ENCODE peak calls at places on chromosomes 7 and 10, in five cellular contexts. A, T, E, D and Z are unnamed samples.

GRCh38 chr7:6172331-6173295 is 99.8 kb downstream of the CYTH3 start:
- DNase-seq in A (no peak), T (no peak), E (no peak), D (no peak), Z (no peak)

GRCh38 chr7:26417911-26418413 is 126.3 kb downstream of the SNX10 start:
- DNase-seq in A (no peak), T (no peak), E (no peak), D (no peak), Z (no peak)

GRCh38 chr10:23151071-23151470 is 41.0 kb upstream of the PTF1A start:
- DNase-seq in A (no peak), T (no peak), E (no peak), D (no peak), Z (no peak)

GRCh38 chr7:36967387-36967786 is 243.1 kb upstream of the AOAH start:
- DNase-seq in A (peak), T (no peak), E (peak), D (no peak), Z (peak)

GRCh38 chr7:66167773-66168367 is 37.3 kb upstream of the TPST1 start:
- DNase-seq in A (peak), T (peak), E (no peak), D (no peak), Z (peak)

GRCh38 chr10:69090687-69091450 is 3.0 kb downstream of the SRGN start:
- DNase-seq in A (no peak), T (no peak), E (no peak), D (no peak), Z (no peak)

GRCh38 chr7:148303295-148304013 is 287.1 kb upstream of the C7orf33 start:
- DNase-seq in A (no peak), T (no peak), E (no peak), D (no peak), Z (no peak)

GRCh38 chr7:88344271-88344670 is 37.6 kb upstream of the STEAP4 start:
- DNase-seq in A (no peak), T (no peak), E (no peak), D (no peak), Z (no peak)

GRCh38 chr10:48763403-48763802 is 78.7 kb downstream of the WDFY4 start:
- DNase-seq in A (no peak), T (no peak), E (no peak), D (no peak), Z (no peak)

GRCh38 chr7:71221549-71221948 is 89.6 kb downstream of the GALNT17 start:
- DNase-seq in A (no peak), T (no peak), E (no peak), D (no peak), Z (no peak)

GRCh38 chr7:151448261-151449252 is 8.6 kb upstream of the CRYGN start:
- DNase-seq in A (peak), T (no peak), E (peak), D (no peak), Z (no peak)

GRCh38 chr7:106608664-106609063 is 52.3 kb downstream of the CCDC71L start:
- DNase-seq in A (no peak), T (no peak), E (no peak), D (no peak), Z (no peak)

GRCh38 chr10:34397324-34397723 is 417.8 kb downstream of the PARD3 start:
- DNase-seq in A (no peak), T (peak), E (no peak), D (no peak), Z (no peak)

GRCh38 chr10:109966961-109967738 is 40.6 kb upstream of the ADD3 start:
- DNase-seq in A (no peak), T (no peak), E (no peak), D (no peak), Z (peak)

GRCh38 chr10:35803046-35803445 is 160.9 kb upstream of the FZD8 start:
- DNase-seq in A (no peak), T (no peak), E (no peak), D (no peak), Z (no peak)

GRCh38 chr10:1119027-1119426 is 62.8 kb downstream of the WDR37 start:
- DNase-seq in A (no peak), T (no peak), E (no peak), D (no peak), Z (no peak)

GRCh38 chr10:82319558-82319957 is 444.6 kb downstream of the NRG3 start:
- DNase-seq in A (no peak), T (no peak), E (no peak), D (no peak), Z (no peak)

GRCh38 chr7:151699920-151700319 is 177.0 kb downstream of the PRKAG2 start:
- DNase-seq in A (no peak), T (no peak), E (no peak), D (peak), Z (no peak)

GRCh38 chr10:116947838-116948529 is 57.0 kb downstream of the SHTN1 start:
- DNase-seq in A (peak), T (no peak), E (no peak), D (no peak), Z (no peak)

GRCh38 chr7:81064446-81064845 is 145.6 kb upstream of the SEMA3C start:
- DNase-seq in A (no peak), T (no peak), E (no peak), D (no peak), Z (no peak)

GRCh38 chr7:66356277-66356721 is 151.2 kb downstream of the TPST1 start:
- DNase-seq in A (no peak), T (no peak), E (no peak), D (no peak), Z (peak)

GRCh38 chr7:121328508-121329459 is at the start of gene WNT16:
- DNase-seq in A (no peak), T (no peak), E (no peak), D (peak), Z (no peak)

GRCh38 chr7:4574851-4575250 is 107.2 kb upstream of the FOXK1 start:
- DNase-seq in A (no peak), T (no peak), E (no peak), D (no peak), Z (no peak)

GRCh38 chr10:77943086-77943901 is 16.7 kb upstream of the DLG5 start:
- DNase-seq in A (peak), T (peak), E (no peak), D (no peak), Z (no peak)

GRCh38 chr7:29607259-29607658 is 43.6 kb downstream of the PRR15 start:
- DNase-seq in A (no peak), T (no peak), E (no peak), D (no peak), Z (no peak)

GRCh38 chr7:95723583-95724180 is 48.7 kb upstream of the DYNC1I1 start:
- DNase-seq in A (peak), T (peak), E (peak), D (no peak), Z (no peak)

DNA sequence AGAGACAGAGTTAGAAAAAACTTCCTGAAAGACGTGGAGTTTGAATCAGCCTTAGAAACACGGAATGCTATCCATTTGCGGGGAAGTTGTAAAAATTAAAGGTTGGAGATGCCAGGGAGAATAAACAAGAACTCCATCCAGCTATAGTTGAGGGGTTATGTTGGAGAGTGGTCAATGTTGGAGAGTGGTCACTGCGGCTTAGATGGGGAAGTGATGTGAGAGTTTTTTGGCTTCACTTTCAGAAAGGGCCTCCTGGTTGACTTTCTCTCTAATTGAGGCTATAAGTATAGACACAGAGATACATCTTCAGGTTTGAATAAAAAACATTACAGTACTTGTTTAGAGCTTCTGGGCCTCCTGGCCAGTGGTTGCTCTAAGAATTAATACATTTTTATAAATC is 675 bp downstream of the CC2D2B start:
- DNase-seq in A (no peak), T (no peak), E (no peak), D (no peak), Z (no peak)
- H3K4me3 ChIP-seq in A (peak), T (no peak), E (peak), D (peak), Z (no peak)

DNA sequence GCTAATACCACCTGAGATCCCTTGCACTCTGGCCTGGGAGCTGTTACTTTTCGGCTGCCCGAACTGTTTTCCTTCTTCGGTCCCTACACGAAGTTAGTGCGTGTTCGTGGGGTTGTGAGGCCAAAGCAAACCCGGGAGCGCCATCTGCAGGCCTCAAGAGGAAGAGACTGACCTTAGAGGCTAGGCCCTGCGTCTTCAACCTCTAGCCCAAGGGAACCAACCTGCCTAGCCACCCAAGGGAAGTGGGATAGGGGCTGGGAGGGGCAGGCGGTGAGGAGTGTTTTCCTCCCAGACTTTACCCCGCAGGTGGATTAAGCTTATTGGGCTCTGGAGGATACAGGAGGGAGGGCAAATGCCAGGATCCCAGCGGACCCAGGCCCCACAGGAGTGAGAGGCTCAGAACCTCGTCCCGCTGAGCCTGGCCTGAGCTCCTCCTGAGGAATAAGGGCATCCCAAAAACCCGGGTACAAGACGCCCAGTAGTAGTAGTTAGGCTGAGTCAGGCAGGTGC is 1.7 kb upstream of the PAX2 start:
- DNase-seq in A (no peak), T (no peak), E (no peak), D (no peak), Z (no peak)
- H3K4me3 ChIP-seq in A (no peak), T (no peak), E (no peak), D (no peak), Z (no peak)

DNA sequence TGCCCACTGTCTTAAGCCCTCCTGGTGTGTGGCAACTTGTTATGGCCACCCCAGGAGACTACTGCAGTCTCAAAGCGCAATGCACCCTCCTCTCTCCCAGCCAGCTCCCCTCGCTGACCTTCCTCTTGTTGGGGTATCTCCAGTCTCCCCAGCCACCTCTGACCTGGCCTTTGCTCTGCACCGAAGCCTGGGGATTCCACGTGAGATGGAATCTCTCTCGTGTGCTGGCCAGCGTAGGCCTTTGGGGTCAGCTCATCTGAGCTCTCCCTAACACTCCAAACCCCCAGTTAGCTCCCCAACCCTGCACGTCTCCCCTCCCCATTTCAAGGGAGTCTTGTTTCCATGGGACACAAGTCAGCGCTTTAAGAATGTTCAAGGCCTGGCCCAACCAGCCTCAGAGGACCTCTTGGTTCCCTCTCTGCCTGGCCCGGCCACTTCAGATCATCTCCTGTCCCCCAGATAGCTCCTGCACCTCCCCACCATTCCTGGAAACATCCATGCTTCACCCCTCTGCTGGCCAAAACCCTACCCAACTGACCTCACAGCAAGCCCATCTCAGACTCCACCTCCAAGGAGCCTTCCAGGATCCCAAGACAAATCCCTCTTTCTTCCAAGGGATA is 11.2 kb downstream of the ITPRIP start:
- DNase-seq in A (no peak), T (no peak), E (no peak), D (peak), Z (no peak)
- H3K4me3 ChIP-seq in A (no peak), T (no peak), E (no peak), D (no peak), Z (peak)

GRCh38 chr10:121110369-121110768 is 259.2 kb downstream of the WDR11 start:
- DNase-seq in A (no peak), T (no peak), E (no peak), D (no peak), Z (no peak)

GRCh38 chr10:121112618-121113384 is 261.6 kb downstream of the WDR11 start:
- DNase-seq in A (no peak), T (no peak), E (no peak), D (no peak), Z (no peak)

GRCh38 chr10:121115154-121115553 is 264.0 kb downstream of the WDR11 start:
- DNase-seq in A (no peak), T (no peak), E (no peak), D (no peak), Z (no peak)

GRCh38 chr10:121113906-121114305 is 262.7 kb downstream of the WDR11 start:
- DNase-seq in A (no peak), T (no peak), E (no peak), D (no peak), Z (no peak)

DNA sequence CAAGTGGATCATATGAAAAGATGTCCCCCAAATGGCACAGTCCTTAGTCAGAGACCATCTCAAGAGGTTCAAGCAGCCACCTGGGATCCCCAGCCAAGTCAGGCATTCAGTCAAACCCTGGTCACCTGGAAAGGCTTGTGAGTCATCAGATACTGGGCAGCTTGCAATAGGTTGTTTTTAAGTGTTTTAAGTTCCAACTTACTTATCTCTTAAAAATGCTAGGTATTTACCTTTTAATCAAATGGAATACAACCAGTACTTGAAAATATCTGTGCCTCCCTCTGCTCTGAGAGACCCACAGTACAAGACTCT is 262.2 kb downstream of the WDR11 start:
- DNase-seq in A (no peak), T (no peak), E (no peak), D (no peak), Z (no peak)
- H3K4me3 ChIP-seq in A (no peak), T (no peak), E (no peak), D (no peak), Z (no peak)

DNA sequence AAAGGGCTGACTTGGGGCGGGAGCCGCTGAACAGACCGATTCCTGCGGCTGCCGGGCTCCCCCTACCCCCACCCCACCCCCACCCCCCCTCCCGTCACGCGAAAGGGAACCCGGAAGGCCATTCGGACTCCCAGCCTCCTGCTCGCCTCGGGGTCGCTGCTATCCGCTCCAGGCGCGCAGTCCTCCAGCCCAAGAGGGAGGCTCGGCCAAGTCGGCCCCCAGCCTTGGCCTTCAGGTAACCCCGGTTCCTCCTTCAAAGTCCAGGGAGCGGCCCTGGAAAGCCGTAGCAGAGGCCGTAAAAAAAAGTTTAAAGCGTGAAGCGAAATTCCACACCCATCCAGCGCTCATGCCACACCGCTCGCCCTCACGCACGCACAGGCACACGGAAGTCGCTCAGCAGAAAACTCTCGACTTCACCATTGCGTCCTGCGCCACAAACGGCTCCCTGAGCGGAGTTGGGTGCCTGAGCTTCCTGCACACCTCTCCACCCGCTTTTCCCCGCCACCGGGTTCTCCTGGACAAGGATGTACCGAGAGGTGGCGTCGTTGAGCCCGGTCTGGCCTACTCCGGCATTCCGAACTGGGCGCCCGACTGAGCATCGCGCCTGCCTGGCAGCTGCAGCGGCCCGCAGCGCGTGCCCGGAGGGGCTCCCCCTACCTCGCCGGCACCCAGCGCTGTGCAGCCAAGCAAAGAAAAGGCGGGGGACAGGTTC is 1.4 kb downstream of the SORCS3 start:
- DNase-seq in A (no peak), T (no peak), E (peak), D (peak), Z (no peak)
- H3K4me3 ChIP-seq in A (no peak), T (no peak), E (peak), D (no peak), Z (no peak)

GRCh38 chr7:55034776-55035175 is 16.0 kb downstream of the EGFR start:
- DNase-seq in A (no peak), T (no peak), E (no peak), D (no peak), Z (no peak)
- H3K4me3 ChIP-seq in A (no peak), T (no peak), E (no peak), D (no peak), Z (no peak)

GRCh38 chr7:234712-235553 is 42.6 kb downstream of the FAM20C start:
- DNase-seq in A (peak), T (peak), E (no peak), D (no peak), Z (peak)
- H3K4me3 ChIP-seq in A (peak), T (no peak), E (peak), D (no peak), Z (peak)

DNA sequence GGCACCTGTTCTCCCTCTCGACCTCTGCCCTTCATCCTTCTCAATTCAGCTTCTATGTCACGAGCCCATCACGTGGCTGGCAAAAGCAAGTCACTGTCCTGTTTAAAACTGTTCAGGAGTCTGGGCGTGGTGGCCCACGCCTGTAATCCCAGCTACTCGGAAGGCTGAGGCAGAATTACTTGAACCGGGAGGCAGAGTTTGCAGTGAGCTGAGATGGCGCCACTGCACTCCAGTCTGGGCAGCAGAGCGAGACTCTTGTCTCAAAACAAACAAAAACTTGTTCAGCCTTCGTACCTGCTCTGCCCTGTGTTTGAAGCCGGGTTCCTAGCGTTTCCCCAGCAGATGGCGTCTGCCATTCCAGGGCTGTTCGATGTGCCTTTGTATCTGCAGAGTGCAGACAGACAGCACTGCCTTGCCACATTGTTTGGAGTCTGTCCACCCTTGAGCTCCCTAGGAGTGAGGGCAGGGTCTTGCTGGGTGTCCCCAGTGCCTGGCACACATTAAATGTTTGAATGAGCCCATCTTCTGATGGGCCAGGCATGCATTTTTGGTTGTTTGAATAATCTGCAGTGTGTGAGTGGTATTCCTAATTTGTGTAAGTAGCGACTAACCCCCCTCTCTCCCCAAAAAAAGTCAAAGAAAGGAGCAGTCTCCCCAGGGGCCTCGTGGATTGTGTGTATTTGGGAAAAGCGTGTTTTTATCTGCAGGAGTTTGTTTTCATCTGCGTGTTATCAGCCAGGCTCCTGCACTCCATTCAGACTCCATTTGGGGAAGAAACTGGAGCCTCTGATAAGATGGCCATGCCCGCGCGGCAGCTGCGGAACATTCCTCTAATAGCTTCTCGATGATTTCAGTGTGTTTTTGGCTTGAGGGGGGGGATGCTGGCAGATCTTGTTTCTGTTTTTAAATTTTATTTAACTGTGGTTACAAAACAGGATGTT is 61.2 kb downstream of the DNAJB6 start:
- DNase-seq in A (no peak), T (peak), E (no peak), D (peak), Z (peak)
- H3K4me3 ChIP-seq in A (no peak), T (no peak), E (no peak), D (no peak), Z (peak)

DNA sequence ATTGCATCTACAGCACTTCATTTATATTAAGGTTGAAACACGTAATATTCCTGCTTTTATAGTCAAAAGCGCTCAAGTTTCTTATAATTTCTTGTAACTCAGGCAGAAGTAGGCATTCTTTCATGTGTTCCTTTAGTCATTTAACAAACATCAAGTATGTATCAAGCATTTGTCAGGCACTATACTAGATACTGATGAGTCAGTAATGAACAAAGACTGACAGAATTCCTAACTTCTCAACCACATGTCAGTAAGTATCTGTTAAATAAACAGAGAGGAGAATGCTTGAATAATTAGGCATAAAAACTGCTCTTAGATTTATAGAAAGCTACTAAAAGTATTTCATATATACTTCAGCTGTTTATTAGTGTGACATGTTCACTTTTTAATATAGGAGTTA is 9.9 kb downstream of the CRPPA start:
- DNase-seq in A (no peak), T (no peak), E (no peak), D (no peak), Z (no peak)
- H3K4me3 ChIP-seq in A (no peak), T (no peak), E (no peak), D (no peak), Z (no peak)

GRCh38 chr7:128932862-128933821 is 4.6 kb upstream of the IRF5 start:
- DNase-seq in A (no peak), T (no peak), E (peak), D (no peak), Z (no peak)
- H3K4me3 ChIP-seq in A (no peak), T (no peak), E (no peak), D (no peak), Z (no peak)